ENCODE peak calls at places on chromosome 3, in nine cellular contexts. E is aorta; J is H9; F is NCI-H774; O is activated T-cell treated with anti-CD3 and anti-CD28 coated beads, Interleukin-2, amount 50 U/mL, for 1 hour; P is anterior cingulate cortex; Q is smooth muscle cell of the brain vasculature; V is AG09309; Z is NCI-H1048. R is an unnamed sample.

GRCh38 chr3:12235691-12236090 is 53.2 kb upstream of the PPARG start:
- DNase-seq in Z (no peak), E (no peak), Q (peak), V (no peak), F (no peak), P (no peak), J (no peak), O (no peak), R (no peak)

GRCh38 chr3:9226326-9226725 is 23.1 kb downstream of the SRGAP3 start:
- DNase-seq in O (no peak), V (peak), Q (no peak), E (no peak), P (no peak), J (no peak), Z (no peak), F (no peak), R (no peak)

GRCh38 chr3:13612829-13613228 is 63.9 kb downstream of the FBLN2 start:
- DNase-seq in Z (no peak), E (peak), O (no peak), P (no peak), V (no peak), J (no peak), F (no peak), Q (peak), R (no peak)

GRCh38 chr3:58217209-58217811 is 6.5 kb upstream of the DNASE1L3 start:
- DNase-seq in Z (peak), F (no peak), O (peak), Q (peak), J (peak), V (peak), P (peak), E (peak), R (peak)

GRCh38 chr3:46447535-46447934 is 17.2 kb downstream of the LTF start:
- DNase-seq in E (no peak), O (no peak), J (no peak), Q (no peak), P (no peak), Z (no peak), F (no peak), V (no peak), R (no peak)

GRCh38 chr3:181711325-181712135 is at the start of gene SOX2:
- DNase-seq in E (no peak), P (peak), Z (peak), O (no peak), F (peak), Q (no peak), J (peak), V (no peak), R (peak)

GRCh38 chr3:151282921-151283320 is 4.6 kb upstream of the P2RY14 start:
- DNase-seq in O (no peak), E (no peak), P (no peak), Q (peak), F (peak), J (no peak), Z (no peak), V (no peak), R (no peak)

GRCh38 chr3:71356272-71356671 is 227.3 kb downstream of the FOXP1 start:
- DNase-seq in E (no peak), J (no peak), V (no peak), Z (no peak), P (no peak), F (no peak), Q (no peak), O (no peak), R (no peak)

GRCh38 chr3:22115581-22115980 is 364.6 kb upstream of the ZNF385D start:
- DNase-seq in O (no peak), E (no peak), Z (no peak), F (no peak), Q (no peak), J (no peak), V (no peak), P (no peak), R (no peak)

GRCh38 chr3:123941150-123941941 is 19.7 kb downstream of the CCDC14 start:
- DNase-seq in Z (no peak), Q (no peak), P (no peak), E (no peak), F (no peak), J (no peak), V (no peak), O (no peak), R (peak)

GRCh38 chr3:165800970-165801369 is 36.3 kb downstream of the BCHE start:
- DNase-seq in P (no peak), E (no peak), Q (no peak), J (no peak), F (no peak), O (no peak), Z (no peak), V (no peak), R (no peak)

GRCh38 chr3:107271787-107272387 is 105.4 kb upstream of the CCDC54 start:
- DNase-seq in V (peak), E (no peak), Q (no peak), O (no peak), P (no peak), F (no peak), J (no peak), Z (peak), R (no peak)

GRCh38 chr3:23710555-23710954 is 95.2 kb upstream of the UBE2E1 start:
- DNase-seq in P (no peak), O (no peak), Z (no peak), V (no peak), J (peak), F (no peak), E (no peak), Q (no peak), R (no peak)

GRCh38 chr3:189563841-189564563 is 67.2 kb upstream of the TP63 start:
- DNase-seq in V (peak), Q (no peak), E (no peak), O (no peak), F (no peak), Z (no peak), P (no peak), J (no peak), R (no peak)

GRCh38 chr3:43286886-43287301 is 554 bp downstream of the SNRK start:
- DNase-seq in P (peak), J (no peak), E (peak), Z (no peak), F (no peak), Q (no peak), V (no peak), O (no peak), R (peak)

GRCh38 chr3:169241928-169242751 is 421.4 kb downstream of the MECOM start:
- DNase-seq in V (no peak), F (no peak), Q (peak), Z (no peak), J (peak), P (peak), E (peak), O (no peak), R (peak)

GRCh38 chr3:80051602-80051962 is 283.8 kb upstream of the ROBO1 start:
- DNase-seq in F (peak), V (no peak), O (no peak), Z (no peak), E (no peak), Q (no peak), J (no peak), P (no peak), R (no peak)

GRCh38 chr3:126678691-126679317 is 23.9 kb upstream of the TXNRD3 start:
- DNase-seq in P (no peak), O (no peak), J (no peak), Q (no peak), V (no peak), E (no peak), F (no peak), Z (no peak), R (no peak)

GRCh38 chr3:32472716-32473115 is 29.9 kb downstream of the CMTM6 start:
- DNase-seq in V (no peak), E (no peak), F (no peak), Q (no peak), Z (no peak), P (no peak), J (no peak), O (no peak), R (no peak)

GRCh38 chr3:44109997-44110396 is 131.7 kb upstream of the TOPAZ1 start:
- DNase-seq in P (no peak), F (no peak), E (no peak), O (no peak), Q (no peak), J (no peak), V (no peak), Z (no peak), R (no peak)

R was measured in BE2C.